ENCODE peak calls at places on chromosome 20, in ten cellular contexts. W is RWPE1; L is lower lobe of right lung; S is progenitor cell of endocrine pancreas; K is IMR-90; X is Calu3; T is GM10248; R is CD8-positive, alpha-beta T cell; D is heart left ventricle; Q is brain microvascular endothelial cell. Z is an unnamed sample.

GRCh38 chr20:41029150-41029872 is 689 bp downstream of the TOP1 start:
- DNase-seq in D (peak), L (peak), S (no peak), K (no peak), T (peak), R (peak), Q (no peak), W (peak), X (peak), Z (peak)

GRCh38 chr20:17946040-17946439 is 22.6 kb downstream of the SNX5 start:
- DNase-seq in D (no peak), X (no peak), S (no peak), L (no peak), Q (no peak), W (no peak), K (no peak), T (no peak), R (no peak), Z (no peak)

GRCh38 chr20:19683168-19683567 is 74.9 kb upstream of the RIN2 start:
- DNase-seq in S (no peak), K (no peak), W (no peak), R (no peak), T (no peak), D (no peak), Q (no peak), X (no peak), L (no peak), Z (no peak)

GRCh38 chr20:23120936-23121765 is 35.0 kb upstream of the CD93 start:
- DNase-seq in Q (no peak), T (no peak), D (no peak), S (no peak), L (no peak), R (no peak), X (no peak), W (no peak), K (no peak), Z (no peak)

GRCh38 chr20:58760881-58761280 is 68.3 kb downstream of the NPEPL1 start:
- DNase-seq in K (no peak), S (no peak), R (no peak), D (no peak), X (no peak), L (no peak), T (no peak), W (no peak), Q (no peak), Z (no peak)

GRCh38 chr20:11776687-11777086 is 141.0 kb upstream of the BTBD3 start:
- DNase-seq in X (no peak), Q (no peak), K (peak), S (no peak), R (no peak), D (no peak), W (no peak), T (no peak), L (no peak), Z (no peak)

GRCh38 chr20:47358672-47359532 is 2.4 kb upstream of the ZMYND8 start:
- DNase-seq in Q (peak), W (peak), X (peak), R (no peak), K (peak), S (peak), T (no peak), L (peak), D (no peak), Z (peak)

GRCh38 chr20:23391707-23392310 is 29.5 kb downstream of the NAPB start:
- DNase-seq in R (no peak), D (no peak), S (no peak), T (no peak), W (no peak), K (no peak), L (no peak), X (no peak), Q (no peak), Z (no peak)

GRCh38 chr20:32485126-32485769 is 99.9 kb downstream of the NOL4L start:
- DNase-seq in X (peak), L (peak), W (peak), S (peak), K (peak), Q (peak), D (no peak), R (peak), T (peak), Z (peak)

GRCh38 chr20:37518606-37519507 is 2.2 kb upstream of the NNAT start:
- DNase-seq in L (peak), K (no peak), D (no peak), S (no peak), X (no peak), T (no peak), W (no peak), R (no peak), Q (no peak), Z (no peak)

GRCh38 chr20:33169176-33169794 is 1.3 kb downstream of the BPIFA2 start:
- DNase-seq in Q (peak), R (no peak), T (no peak), D (no peak), X (peak), K (no peak), W (no peak), S (no peak), L (no peak), Z (peak)

GRCh38 chr20:47330933-47331708 is 25.4 kb downstream of the ZMYND8 start:
- DNase-seq in R (no peak), T (no peak), X (no peak), L (no peak), W (peak), Q (peak), D (no peak), K (peak), S (no peak), Z (peak)

GRCh38 chr20:64155258-64156135 is 8.8 kb upstream of the MYT1 start:
- DNase-seq in L (peak), X (no peak), R (no peak), S (no peak), W (no peak), D (peak), K (no peak), Q (no peak), T (no peak), Z (no peak)

GRCh38 chr20:31569163-31570020 is 35.7 kb upstream of the ID1 start:
- DNase-seq in R (peak), D (peak), L (peak), K (peak), X (peak), Q (no peak), S (peak), T (peak), W (no peak), Z (peak)

GRCh38 chr20:51386586-51386985 is 155.9 kb downstream of the NFATC2 start:
- DNase-seq in R (no peak), W (no peak), Q (no peak), L (no peak), T (no peak), X (no peak), S (no peak), K (no peak), D (no peak), Z (no peak)

GRCh38 chr20:33051333-33051732 is 2.4 kb upstream of the BPIFB3 start:
- DNase-seq in L (no peak), T (no peak), D (no peak), R (no peak), S (no peak), Q (no peak), K (no peak), W (no peak), X (no peak), Z (no peak)

GRCh38 chr20:5172903-5173463 is 46.2 kb downstream of the CDS2 start:
- DNase-seq in K (no peak), W (no peak), R (no peak), X (no peak), D (no peak), S (no peak), T (no peak), Q (no peak), L (no peak), Z (no peak)

GRCh38 chr20:5668529-5668868 is 81.7 kb upstream of the SHLD1 start:
- DNase-seq in S (no peak), R (no peak), T (no peak), Q (no peak), X (no peak), K (no peak), D (no peak), L (peak), W (peak), Z (peak)

GRCh38 chr20:36744764-36745191 is 1.1 kb downstream of the NDRG3 start:
- DNase-seq in D (peak), X (peak), T (no peak), L (no peak), Q (peak), K (peak), W (peak), R (no peak), S (no peak), Z (peak)

GRCh38 chr20:47274449-47275108 is 81.9 kb downstream of the ZMYND8 start:
- DNase-seq in R (no peak), X (peak), T (peak), S (no peak), Q (peak), D (no peak), K (peak), L (no peak), W (peak), Z (peak)

GRCh38 chr20:6802227-6802626 is 34.7 kb downstream of the BMP2 start:
- DNase-seq in W (peak), K (no peak), Q (no peak), T (no peak), R (no peak), L (no peak), S (no peak), D (no peak), X (no peak), Z (peak)

GRCh38 chr20:13947719-13948118 is 42.7 kb downstream of the SEL1L2 start:
- DNase-seq in K (no peak), R (no peak), S (no peak), D (no peak), X (no peak), L (no peak), W (no peak), T (no peak), Q (no peak), Z (no peak)

GRCh38 chr20:38623061-38623460 is 21.5 kb downstream of the ARHGAP40 start:
- DNase-seq in T (no peak), X (no peak), D (no peak), K (no peak), R (no peak), L (no peak), W (no peak), Q (peak), S (no peak), Z (no peak)

GRCh38 chr20:51350941-51351631 is 191.4 kb downstream of the NFATC2 start:
- DNase-seq in X (no peak), K (peak), D (no peak), T (no peak), W (no peak), S (no peak), L (no peak), R (no peak), Q (peak), Z (peak)

GRCh38 chr20:33969563-33969962 is 24.1 kb upstream of the RALY start:
- DNase-seq in L (no peak), Q (no peak), S (no peak), K (no peak), X (no peak), R (no peak), W (no peak), T (no peak), D (no peak), Z (no peak)

GRCh38 chr20:45406260-45407066 is 1.6 kb upstream of the DBNDD2 start:
- DNase-seq in X (peak), S (peak), D (peak), L (peak), R (no peak), W (peak), K (no peak), T (peak), Q (no peak), Z (peak)

GRCh38 chr20:13877789-13878188 is 93.0 kb downstream of the NDUFAF5 start:
- DNase-seq in Q (no peak), T (no peak), W (no peak), K (no peak), X (no peak), L (no peak), R (no peak), S (no peak), D (no peak), Z (no peak)

GRCh38 chr20:347640-348484 is 951 bp downstream of the NRSN2 start:
- DNase-seq in D (peak), R (peak), L (peak), K (peak), W (peak), Q (peak), X (peak), T (peak), S (peak), Z (peak)

GRCh38 chr20:38673731-38674177 is 50.5 kb upstream of the SLC32A1 start:
- DNase-seq in W (no peak), D (no peak), K (no peak), L (no peak), T (no peak), X (no peak), S (no peak), R (no peak), Q (no peak), Z (no peak)

GRCh38 chr20:7523288-7523687 is 417.0 kb downstream of the HAO1 start:
- DNase-seq in Q (no peak), X (no peak), W (no peak), S (no peak), K (no peak), D (no peak), L (no peak), R (no peak), T (no peak), Z (no peak)

GRCh38 chr20:44003609-44004008 is 89.0 kb downstream of the TOX2 start:
- DNase-seq in W (no peak), X (no peak), Q (no peak), D (no peak), R (no peak), L (no peak), S (no peak), K (no peak), T (no peak), Z (no peak)

GRCh38 chr20:59958123-59958522 is at the start of gene CDH26:
- DNase-seq in X (no peak), D (no peak), W (no peak), S (no peak), L (no peak), K (no peak), T (no peak), Q (no peak), R (no peak), Z (no peak)

GRCh38 chr20:21571841-21572690 is 58.2 kb upstream of the NKX2-2 start:
- DNase-seq in S (no peak), D (no peak), Q (no peak), K (no peak), L (no peak), R (no peak), T (peak), X (no peak), W (peak), Z (peak)

GRCh38 chr20:57671662-57672061 is 38.2 kb downstream of the PMEPA1 start:
- DNase-seq in R (no peak), S (no peak), Q (no peak), L (no peak), T (no peak), K (no peak), D (no peak), W (peak), X (no peak), Z (peak)

GRCh38 chr20:40120827-40121226 is 568.2 kb downstream of the MAFB start:
- DNase-seq in T (no peak), Q (no peak), X (no peak), R (no peak), S (no peak), K (no peak), W (no peak), L (no peak), D (no peak), Z (no peak)

GRCh38 chr20:47998736-47999135 is 213.5 kb upstream of the SULF2 start:
- DNase-seq in L (no peak), W (no peak), Q (no peak), S (no peak), D (no peak), X (no peak), T (no peak), R (no peak), K (no peak), Z (no peak)

GRCh38 chr20:2840138-2840966 is at the start of the genes PCED1A and VPS16:
- DNase-seq in L (peak), W (peak), D (peak), X (peak), Q (peak), R (peak), T (peak), K (peak), S (peak), Z (peak)
- TF ChIP-seq CTCF in L (no peak), W (no peak), D (no peak), X (no peak), Q (no peak), R (no peak), T (no peak), K (no peak), S (no peak), Z (no peak)

GRCh38 chr20:42530855-42531674 is 658.6 kb downstream of the PTPRT start:
- DNase-seq in R (no peak), K (no peak), W (peak), L (no peak), T (peak), Q (no peak), S (no peak), X (peak), D (no peak), Z (no peak)
- TF ChIP-seq CTCF in R (no peak), K (peak), W (peak), L (peak), T (peak), Q (no peak), S (peak), X (peak), D (peak), Z (no peak)

GRCh38 chr20:35616465-35617396 is 1.1 kb downstream of the SPAG4 start:
- DNase-seq in T (peak), R (peak), D (peak), W (peak), Q (peak), X (peak), K (peak), S (peak), L (peak), Z (peak)

GRCh38 chr20:35618372-35619131 is 2.9 kb downstream of the SPAG4 start:
- DNase-seq in L (peak), W (peak), T (no peak), D (peak), X (peak), R (no peak), S (no peak), Q (peak), K (peak), Z (peak)

GRCh38 chr20:35615667-35616464 is at the start of gene SPAG4:
- DNase-seq in D (peak), T (peak), W (peak), X (peak), L (peak), Q (peak), K (peak), R (peak), S (peak), Z (peak)

GRCh38 chr20:35618032-35618371 is 2.4 kb downstream of the SPAG4 start:
- DNase-seq in X (no peak), Q (no peak), L (no peak), T (no peak), D (no peak), R (no peak), K (no peak), W (no peak), S (no peak), Z (no peak)

GRCh38 chr20:35617397-35618031 is 1.9 kb downstream of the SPAG4 start:
- DNase-seq in D (peak), K (peak), W (peak), Q (peak), X (peak), T (peak), L (peak), R (peak), S (no peak), Z (peak)
- TF ChIP-seq CTCF in D (no peak), K (peak), W (peak), Q (peak), X (peak), T (peak), L (peak), R (no peak), S (peak), Z (no peak)

GRCh38 chr20:62596486-62596885 is 45.8 kb upstream of the SLCO4A1 start:
- DNase-seq in L (no peak), D (peak), K (no peak), Q (no peak), W (no peak), S (no peak), X (no peak), T (no peak), R (no peak), Z (no peak)

GRCh38 chr20:62595069-62595468 is 47.2 kb upstream of the SLCO4A1 start:
- DNase-seq in Q (no peak), X (no peak), T (no peak), S (no peak), K (no peak), R (no peak), L (no peak), W (no peak), D (no peak), Z (no peak)

GRCh38 chr20:62597416-62598115 is 44.7 kb upstream of the SLCO4A1 start:
- DNase-seq in W (no peak), Q (no peak), L (no peak), X (no peak), K (no peak), R (no peak), D (peak), S (no peak), T (no peak), Z (no peak)

GRCh38 chr20:62595491-62595890 is 46.8 kb upstream of the SLCO4A1 start:
- DNase-seq in L (no peak), R (no peak), K (peak), Q (peak), S (no peak), W (peak), T (no peak), D (peak), X (peak), Z (peak)

GRCh38 chr20:62596921-62597320 is 45.4 kb upstream of the SLCO4A1 start:
- DNase-seq in D (peak), L (no peak), R (no peak), W (no peak), T (no peak), Q (no peak), X (no peak), S (no peak), K (no peak), Z (no peak)
- TF ChIP-seq CTCF in D (no peak), L (no peak), R (no peak), W (no peak), T (no peak), Q (no peak), X (no peak), S (no peak), K (no peak), Z (no peak)

DNA sequence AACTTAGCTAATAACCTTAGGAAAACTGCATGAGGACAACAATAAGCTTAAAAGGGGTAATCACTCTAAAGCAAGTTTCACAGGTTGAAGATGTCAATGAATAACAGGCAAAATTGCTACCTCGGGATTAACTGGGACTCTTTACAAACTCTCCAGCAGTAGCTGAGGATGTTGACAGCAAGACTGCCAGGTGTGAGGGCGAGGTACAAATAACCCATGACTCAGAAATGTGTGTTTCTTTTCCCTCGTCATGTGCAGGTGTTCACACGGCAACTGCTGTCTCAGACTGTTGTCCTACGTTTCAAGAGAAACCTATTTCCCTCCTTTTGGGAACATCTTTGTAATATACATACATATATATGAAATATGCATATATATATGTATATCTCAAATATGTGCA is 15.9 kb downstream of the BCAS1 start:
- DNase-seq in K (no peak), W (no peak), L (no peak), X (no peak), T (no peak), R (no peak), Q (no peak), S (no peak), D (no peak), Z (no peak)
- TF ChIP-seq CTCF in K (no peak), W (no peak), L (no peak), X (no peak), T (no peak), R (no peak), Q (no peak), S (no peak), D (no peak), Z (no peak)

DNA sequence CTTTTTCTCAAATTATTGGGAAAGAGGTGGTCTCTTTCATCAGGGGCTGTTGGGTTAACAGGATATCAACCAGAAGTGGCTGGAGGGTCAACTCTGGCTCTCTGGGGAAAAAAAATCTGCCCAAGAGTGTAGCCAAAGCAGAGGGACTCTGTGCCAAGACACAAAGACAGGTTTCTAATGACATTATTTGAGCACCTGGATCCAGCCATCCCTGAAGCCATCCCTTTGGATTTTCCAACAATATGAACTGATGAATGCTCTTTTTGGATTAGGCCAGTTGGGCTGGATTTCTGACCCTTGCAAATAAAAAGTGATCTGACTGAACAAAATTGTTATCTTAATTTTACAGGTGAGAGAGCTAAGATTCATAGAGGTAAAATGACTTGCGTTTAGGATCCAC is 88.7 kb downstream of the KCNB1 start:
- DNase-seq in T (no peak), W (no peak), D (no peak), S (no peak), K (no peak), L (no peak), Q (no peak), X (no peak), R (no peak), Z (no peak)
- TF ChIP-seq CTCF in T (no peak), W (no peak), D (no peak), S (no peak), K (no peak), L (no peak), Q (no peak), X (no peak), R (no peak), Z (no peak)

GRCh38 chr20:16352321-16352720 is 220.9 kb downstream of the KIF16B start:
- DNase-seq in K (no peak), W (no peak), S (no peak), D (no peak), L (no peak), Q (no peak), T (no peak), R (no peak), X (no peak), Z (no peak)
- TF ChIP-seq CTCF in K (no peak), W (no peak), S (no peak), D (no peak), L (no peak), Q (no peak), T (no peak), R (no peak), X (no peak), Z (no peak)

GRCh38 chr20:35117629-35118028 is 25.0 kb upstream of the TRPC4AP start:
- DNase-seq in W (no peak), R (no peak), S (no peak), K (no peak), L (no peak), T (no peak), D (no peak), Q (no peak), X (no peak), Z (no peak)
- TF ChIP-seq CTCF in W (no peak), R (no peak), S (no peak), K (no peak), L (no peak), T (no peak), D (no peak), Q (no peak), X (no peak), Z (no peak)

Z was measured in MCF 10A.